ENCODE peak calls at places on chromosomes 3 and 15, in four cellular contexts. One of them, this sample, is unnamed.

GRCh38 chr15:64519897-64520296 is 59.5 kb downstream of the ZNF609 start:
- DNase-seq in occipital lobe: no peak
- DNase-seq in CD4-positive, alpha-beta memory T cell: no peak
- DNase-seq in activated effector memory CD4-positive, alpha-beta T cell treated with Interleukin-2 at 50 U/mL for 16 hours: no peak
- DNase-seq in this sample: no peak

GRCh38 chr3:128021768-128022372 is 30.4 kb upstream of the SEC61A1 start:
- DNase-seq in occipital lobe: no peak
- DNase-seq in CD4-positive, alpha-beta memory T cell: no peak
- DNase-seq in activated effector memory CD4-positive, alpha-beta T cell treated with Interleukin-2 at 50 U/mL for 16 hours: no peak
- DNase-seq in this sample: no peak

GRCh38 chr3:134074001-134074789 is 44.5 kb upstream of the SLCO2A1 start:
- DNase-seq in occipital lobe: no peak
- DNase-seq in CD4-positive, alpha-beta memory T cell: no peak
- DNase-seq in activated effector memory CD4-positive, alpha-beta T cell treated with Interleukin-2 at 50 U/mL for 16 hours: no peak
- DNase-seq in this sample: no peak

GRCh38 chr15:75335705-75336355 is at the start of gene COMMD4:
- DNase-seq in occipital lobe: peak
- DNase-seq in CD4-positive, alpha-beta memory T cell: peak
- DNase-seq in activated effector memory CD4-positive, alpha-beta T cell treated with Interleukin-2 at 50 U/mL for 16 hours: peak
- DNase-seq in this sample: peak

GRCh38 chr3:132417695-132418520 is 606 bp downstream of the DNAJC13 start:
- DNase-seq in occipital lobe: peak
- DNase-seq in CD4-positive, alpha-beta memory T cell: no peak
- DNase-seq in activated effector memory CD4-positive, alpha-beta T cell treated with Interleukin-2 at 50 U/mL for 16 hours: no peak
- DNase-seq in this sample: peak

GRCh38 chr3:16055606-16056209 is 118.8 kb upstream of the GALNT15 start:
- DNase-seq in occipital lobe: no peak
- DNase-seq in CD4-positive, alpha-beta memory T cell: no peak
- DNase-seq in activated effector memory CD4-positive, alpha-beta T cell treated with Interleukin-2 at 50 U/mL for 16 hours: no peak
- DNase-seq in this sample: no peak

GRCh38 chr3:65052101-65052500 is 364.3 kb upstream of the ADAMTS9 start:
- DNase-seq in occipital lobe: no peak
- DNase-seq in CD4-positive, alpha-beta memory T cell: no peak
- DNase-seq in activated effector memory CD4-positive, alpha-beta T cell treated with Interleukin-2 at 50 U/mL for 16 hours: no peak
- DNase-seq in this sample: peak

GRCh38 chr3:44568561-44568960 is 13.6 kb downstream of the ZKSCAN7 start:
- DNase-seq in occipital lobe: no peak
- DNase-seq in CD4-positive, alpha-beta memory T cell: no peak
- DNase-seq in activated effector memory CD4-positive, alpha-beta T cell treated with Interleukin-2 at 50 U/mL for 16 hours: no peak
- DNase-seq in this sample: no peak

GRCh38 chr3:139934557-139935070 is 371 bp upstream of the CLSTN2 start:
- DNase-seq in occipital lobe: peak
- DNase-seq in CD4-positive, alpha-beta memory T cell: no peak
- DNase-seq in activated effector memory CD4-positive, alpha-beta T cell treated with Interleukin-2 at 50 U/mL for 16 hours: no peak
- DNase-seq in this sample: no peak

GRCh38 chr3:190384241-190384863 is 3.6 kb upstream of the CLDN16 start:
- DNase-seq in occipital lobe: no peak
- DNase-seq in CD4-positive, alpha-beta memory T cell: no peak
- DNase-seq in activated effector memory CD4-positive, alpha-beta T cell treated with Interleukin-2 at 50 U/mL for 16 hours: no peak
- DNase-seq in this sample: peak

This sample was measured in Jurkat, Clone E6-1.